ENCODE peak calls at places on chromosomes 11 and 22, in eight cellular contexts. One of them, this sample, is unnamed.

GRCh38 chr11:122344281-122344680 is 228.3 kb upstream of the BLID start:
- DNase-seq in CD4-positive, alpha-beta T cell: no peak
- DNase-seq in cardiac muscle cell: peak
- DNase-seq in prostate gland: no peak
- DNase-seq in coronary artery: no peak
- DNase-seq in neural crest cell: no peak
- DNase-seq in body of pancreas: no peak
- DNase-seq in left ventricle myocardium inferior: no peak
- DNase-seq in this sample: no peak

GRCh38 chr11:14446701-14447169 is 52.9 kb downstream of the COPB1 start:
- DNase-seq in CD4-positive, alpha-beta T cell: no peak
- DNase-seq in cardiac muscle cell: peak
- DNase-seq in prostate gland: no peak
- DNase-seq in coronary artery: no peak
- DNase-seq in neural crest cell: no peak
- DNase-seq in body of pancreas: no peak
- DNase-seq in left ventricle myocardium inferior: no peak
- DNase-seq in this sample: no peak

GRCh38 chr11:101880208-101880607 is 34.6 kb upstream of the CEP126 start:
- DNase-seq in CD4-positive, alpha-beta T cell: no peak
- DNase-seq in cardiac muscle cell: peak
- DNase-seq in prostate gland: no peak
- DNase-seq in coronary artery: no peak
- DNase-seq in neural crest cell: no peak
- DNase-seq in body of pancreas: peak
- DNase-seq in left ventricle myocardium inferior: no peak
- DNase-seq in this sample: no peak

GRCh38 chr11:32005786-32006406 is 85.0 kb upstream of the RCN1 start:
- DNase-seq in CD4-positive, alpha-beta T cell: no peak
- DNase-seq in cardiac muscle cell: peak
- DNase-seq in prostate gland: no peak
- DNase-seq in coronary artery: no peak
- DNase-seq in neural crest cell: no peak
- DNase-seq in body of pancreas: no peak
- DNase-seq in left ventricle myocardium inferior: no peak
- DNase-seq in this sample: no peak

GRCh38 chr11:19812710-19813109 is 100.1 kb downstream of the NAV2 start:
- DNase-seq in CD4-positive, alpha-beta T cell: no peak
- DNase-seq in cardiac muscle cell: peak
- DNase-seq in prostate gland: no peak
- DNase-seq in coronary artery: no peak
- DNase-seq in neural crest cell: no peak
- DNase-seq in body of pancreas: no peak
- DNase-seq in left ventricle myocardium inferior: no peak
- DNase-seq in this sample: no peak

GRCh38 chr22:24706732-24707476 is 67.6 kb downstream of the PIWIL3 start:
- DNase-seq in CD4-positive, alpha-beta T cell: no peak
- DNase-seq in cardiac muscle cell: no peak
- DNase-seq in prostate gland: no peak
- DNase-seq in coronary artery: no peak
- DNase-seq in neural crest cell: no peak
- DNase-seq in body of pancreas: no peak
- DNase-seq in left ventricle myocardium inferior: no peak
- DNase-seq in this sample: no peak

GRCh38 chr11:128297111-128297651 is 290.2 kb downstream of the ETS1 start:
- DNase-seq in CD4-positive, alpha-beta T cell: peak
- DNase-seq in cardiac muscle cell: no peak
- DNase-seq in prostate gland: no peak
- DNase-seq in coronary artery: no peak
- DNase-seq in neural crest cell: no peak
- DNase-seq in body of pancreas: no peak
- DNase-seq in left ventricle myocardium inferior: no peak
- DNase-seq in this sample: no peak

GRCh38 chr22:48635825-48636224 is 1191.8 kb downstream of the BRD1 start:
- DNase-seq in CD4-positive, alpha-beta T cell: no peak
- DNase-seq in cardiac muscle cell: no peak
- DNase-seq in prostate gland: no peak
- DNase-seq in coronary artery: no peak
- DNase-seq in neural crest cell: no peak
- DNase-seq in body of pancreas: peak
- DNase-seq in left ventricle myocardium inferior: no peak
- DNase-seq in this sample: no peak

GRCh38 chr22:21876486-21877176 is 9.2 kb upstream of the MAPK1 start:
- DNase-seq in CD4-positive, alpha-beta T cell: no peak
- DNase-seq in cardiac muscle cell: peak
- DNase-seq in prostate gland: no peak
- DNase-seq in coronary artery: no peak
- DNase-seq in neural crest cell: no peak
- DNase-seq in body of pancreas: no peak
- DNase-seq in left ventricle myocardium inferior: no peak
- DNase-seq in this sample: no peak

DNA sequence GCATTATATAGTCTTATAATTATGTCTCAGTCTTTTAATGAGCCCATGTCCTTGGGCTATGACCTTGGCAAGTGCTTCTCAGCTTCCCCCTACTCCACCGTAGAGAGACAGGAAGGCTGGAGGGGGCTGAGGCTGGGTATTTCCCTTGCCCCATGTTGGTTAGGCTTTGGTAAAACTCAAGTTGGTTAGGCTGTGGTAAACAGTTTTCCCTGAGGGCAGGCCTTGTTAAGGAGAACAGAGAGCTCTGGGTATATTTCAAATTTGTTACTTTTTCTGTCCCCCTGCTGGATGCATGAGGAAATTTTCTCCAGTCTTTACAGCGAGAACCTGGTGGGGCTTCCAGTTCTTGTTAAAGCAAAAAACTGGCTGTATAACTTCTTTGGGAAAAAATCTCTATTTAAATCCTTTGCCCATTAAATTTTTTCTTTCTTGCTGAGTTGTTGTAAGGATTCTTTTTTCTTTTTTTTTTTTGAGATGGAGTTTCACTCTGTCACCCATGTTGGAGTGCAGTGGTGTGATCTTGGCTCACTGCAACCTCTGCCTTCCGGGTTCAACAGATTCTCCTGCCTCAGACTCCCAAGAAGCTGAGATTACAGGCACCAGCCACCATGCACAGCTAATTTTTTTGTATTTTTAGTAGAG is 12.2 kb upstream of the DCHS1 start:
- DNase-seq in CD4-positive, alpha-beta T cell: no peak
- DNase-seq in cardiac muscle cell: peak
- DNase-seq in prostate gland: no peak
- DNase-seq in coronary artery: no peak
- DNase-seq in neural crest cell: no peak
- DNase-seq in body of pancreas: no peak
- DNase-seq in left ventricle myocardium inferior: no peak
- DNase-seq in this sample: no peak
- TF ChIP-seq CTCF in CD4-positive, alpha-beta T cell: peak
- TF ChIP-seq CTCF in cardiac muscle cell: peak
- TF ChIP-seq CTCF in prostate gland: peak
- TF ChIP-seq CTCF in coronary artery: no peak
- TF ChIP-seq CTCF in neural crest cell: peak
- TF ChIP-seq CTCF in body of pancreas: peak
- TF ChIP-seq CTCF in left ventricle myocardium inferior: peak
- TF ChIP-seq CTCF in this sample: peak

DNA sequence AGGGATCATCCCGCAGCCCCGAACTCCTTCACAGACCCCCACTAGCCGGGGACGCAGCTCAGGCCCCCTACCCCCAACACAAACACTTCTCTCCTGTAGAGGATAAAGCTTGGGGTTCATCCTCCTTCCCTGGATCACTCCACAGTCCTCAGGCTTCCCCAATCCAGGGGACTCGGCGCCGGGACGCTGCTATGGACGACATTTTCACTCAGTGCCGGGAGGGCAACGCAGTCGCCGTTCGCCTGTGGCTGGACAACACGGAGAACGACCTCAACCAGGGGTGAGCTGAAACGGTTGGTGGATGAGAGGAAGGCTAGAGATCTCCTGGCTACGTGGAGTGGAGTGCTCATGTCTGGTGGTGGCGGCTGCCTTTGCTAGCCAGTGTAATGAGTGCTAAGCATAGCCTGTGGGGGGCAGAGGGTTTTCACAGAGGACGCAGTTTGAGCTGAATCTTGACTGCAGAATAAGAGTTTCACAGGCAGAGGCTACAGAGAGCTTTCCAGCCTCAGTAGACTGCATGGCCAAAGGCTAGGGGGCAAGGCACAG is 580 bp downstream of the ILK start:
- DNase-seq in CD4-positive, alpha-beta T cell: peak
- DNase-seq in cardiac muscle cell: peak
- DNase-seq in prostate gland: peak
- DNase-seq in coronary artery: peak
- DNase-seq in neural crest cell: no peak
- DNase-seq in body of pancreas: peak
- DNase-seq in left ventricle myocardium inferior: no peak
- DNase-seq in this sample: peak
- TF ChIP-seq CTCF in CD4-positive, alpha-beta T cell: no peak
- TF ChIP-seq CTCF in cardiac muscle cell: peak
- TF ChIP-seq CTCF in prostate gland: no peak
- TF ChIP-seq CTCF in coronary artery: no peak
- TF ChIP-seq CTCF in neural crest cell: peak
- TF ChIP-seq CTCF in body of pancreas: peak
- TF ChIP-seq CTCF in left ventricle myocardium inferior: peak
- TF ChIP-seq CTCF in this sample: no peak

GRCh38 chr11:47616726-47617416 is 22.7 kb upstream of the C1QTNF4 start:
- DNase-seq in CD4-positive, alpha-beta T cell: no peak
- DNase-seq in cardiac muscle cell: peak
- DNase-seq in prostate gland: no peak
- DNase-seq in coronary artery: no peak
- DNase-seq in neural crest cell: peak
- DNase-seq in body of pancreas: peak
- DNase-seq in left ventricle myocardium inferior: no peak
- DNase-seq in this sample: no peak
- TF ChIP-seq CTCF in CD4-positive, alpha-beta T cell: no peak
- TF ChIP-seq CTCF in cardiac muscle cell: peak
- TF ChIP-seq CTCF in prostate gland: no peak
- TF ChIP-seq CTCF in coronary artery: peak
- TF ChIP-seq CTCF in neural crest cell: peak
- TF ChIP-seq CTCF in body of pancreas: peak
- TF ChIP-seq CTCF in left ventricle myocardium inferior: peak
- TF ChIP-seq CTCF in this sample: no peak

GRCh38 chr22:29813563-29813962 is 24.5 kb downstream of the ASCC2 start:
- DNase-seq in CD4-positive, alpha-beta T cell: no peak
- DNase-seq in cardiac muscle cell: no peak
- DNase-seq in prostate gland: no peak
- DNase-seq in coronary artery: no peak
- DNase-seq in neural crest cell: no peak
- DNase-seq in body of pancreas: no peak
- DNase-seq in left ventricle myocardium inferior: no peak
- DNase-seq in this sample: no peak
- TF ChIP-seq CTCF in CD4-positive, alpha-beta T cell: no peak
- TF ChIP-seq CTCF in cardiac muscle cell: peak
- TF ChIP-seq CTCF in prostate gland: no peak
- TF ChIP-seq CTCF in coronary artery: no peak
- TF ChIP-seq CTCF in neural crest cell: peak
- TF ChIP-seq CTCF in body of pancreas: no peak
- TF ChIP-seq CTCF in left ventricle myocardium inferior: no peak
- TF ChIP-seq CTCF in this sample: no peak

DNA sequence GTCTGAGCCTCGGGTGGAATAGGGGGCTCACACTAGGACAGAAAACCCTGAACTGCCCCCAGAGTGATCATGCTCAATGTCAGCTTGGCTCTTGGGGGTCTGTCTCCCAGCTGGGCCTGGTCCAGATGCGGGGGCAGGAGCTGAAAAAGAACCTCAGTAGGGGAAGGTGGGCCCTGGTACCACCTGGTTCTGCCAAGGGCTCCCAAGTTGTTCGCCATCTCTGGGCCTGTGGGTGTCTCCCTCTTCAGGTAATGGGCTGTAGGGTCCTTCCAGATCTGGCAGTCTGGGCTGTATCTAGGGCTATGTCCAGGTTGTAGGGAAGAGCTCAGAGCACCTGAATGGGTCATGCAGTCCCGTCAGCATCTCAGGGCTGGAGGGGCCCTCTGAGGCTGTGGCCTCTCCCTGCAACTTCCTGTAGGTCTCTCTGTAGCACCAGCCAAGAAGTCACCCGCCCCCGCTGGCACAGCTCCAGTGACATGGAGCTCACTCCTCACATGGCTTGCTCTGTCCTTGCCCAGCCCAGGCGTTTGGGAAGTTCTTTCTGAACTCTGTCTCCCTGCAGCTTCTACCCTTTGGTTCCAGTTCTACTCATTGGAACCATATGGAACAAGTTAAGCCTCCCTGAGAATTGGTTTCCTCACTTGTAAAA is 33.0 kb upstream of the SOX10 start:
- DNase-seq in CD4-positive, alpha-beta T cell: no peak
- DNase-seq in cardiac muscle cell: peak
- DNase-seq in prostate gland: peak
- DNase-seq in coronary artery: no peak
- DNase-seq in neural crest cell: no peak
- DNase-seq in body of pancreas: peak
- DNase-seq in left ventricle myocardium inferior: peak
- DNase-seq in this sample: no peak
- TF ChIP-seq CTCF in CD4-positive, alpha-beta T cell: no peak
- TF ChIP-seq CTCF in cardiac muscle cell: peak
- TF ChIP-seq CTCF in prostate gland: no peak
- TF ChIP-seq CTCF in coronary artery: no peak
- TF ChIP-seq CTCF in neural crest cell: no peak
- TF ChIP-seq CTCF in body of pancreas: no peak
- TF ChIP-seq CTCF in left ventricle myocardium inferior: no peak
- TF ChIP-seq CTCF in this sample: no peak

GRCh38 chr22:38412435-38413084 is 42.4 kb downstream of the KCNJ4 start:
- DNase-seq in CD4-positive, alpha-beta T cell: peak
- DNase-seq in cardiac muscle cell: no peak
- DNase-seq in prostate gland: no peak
- DNase-seq in coronary artery: no peak
- DNase-seq in neural crest cell: no peak
- DNase-seq in body of pancreas: peak
- DNase-seq in left ventricle myocardium inferior: no peak
- DNase-seq in this sample: peak
- TF ChIP-seq CTCF in CD4-positive, alpha-beta T cell: peak
- TF ChIP-seq CTCF in cardiac muscle cell: peak
- TF ChIP-seq CTCF in prostate gland: peak
- TF ChIP-seq CTCF in coronary artery: peak
- TF ChIP-seq CTCF in neural crest cell: peak
- TF ChIP-seq CTCF in body of pancreas: peak
- TF ChIP-seq CTCF in left ventricle myocardium inferior: peak
- TF ChIP-seq CTCF in this sample: peak

This sample was measured in natural killer cell.